ENCODE peak calls at places on chromosomes 4 and X, in six cellular contexts. H, E, W, U, Q and C are unnamed samples.

GRCh38 chr4:42643685-42644084 is 13.2 kb downstream of the ATP8A1 start:
- DNase-seq in H (no peak), E (no peak), W (no peak), U (no peak), Q (no peak), C (no peak)

GRCh38 chr4:48329976-48330375 is 11.4 kb upstream of the SLAIN2 start:
- DNase-seq in H (no peak), E (no peak), W (no peak), U (no peak), Q (no peak), C (no peak)

GRCh38 chr4:8067274-8067936 is 91.2 kb downstream of the ABLIM2 start:
- DNase-seq in H (no peak), E (no peak), W (no peak), U (no peak), Q (no peak), C (no peak)

GRCh38 chr4:168656055-168656660 is 159.3 kb downstream of the PALLD start:
- DNase-seq in H (no peak), E (no peak), W (no peak), U (no peak), Q (no peak), C (no peak)

GRCh38 chr4:102665527-102665926 is 95.2 kb downstream of the MANBA start:
- DNase-seq in H (no peak), E (no peak), W (peak; percentile 76), U (no peak), Q (no peak), C (no peak)

GRCh38 chrX:17266171-17266570 is 108.8 kb upstream of the NHS start:
- DNase-seq in H (no peak), E (no peak), W (no peak), U (no peak), Q (no peak), C (no peak)

GRCh38 chr4:3231431-3231980 is 17.5 kb upstream of the MSANTD1 start:
- DNase-seq in H (no peak), E (peak; percentile 14), W (no peak), U (no peak), Q (no peak), C (no peak)

GRCh38 chrX:136710324-136710951 is 62.5 kb downstream of the CD40LG start:
- DNase-seq in H (no peak), E (no peak), W (no peak), U (no peak), Q (no peak), C (no peak)

GRCh38 chr4:156374894-156375293 is 421.2 kb upstream of the CTSO start:
- DNase-seq in H (no peak), E (no peak), W (no peak), U (no peak), Q (no peak), C (no peak)